ENCODE peak calls at places on chromosomes 6 and 20, in four cellular contexts. One of them, this sample, is unnamed.
A peak's percentile ranks its signal among the peaks of the same experiment; 100 is the strongest.

GRCh38 chr20:40467014-40467413 is 222.0 kb downstream of the MAFB start:
- DNase-seq in GM12878: no peak
- DNase-seq in HepG2: no peak
- DNase-seq in K562: no peak
- DNase-seq in this sample: no peak

GRCh38 chr20:40638414-40638813 is 50.6 kb downstream of the MAFB start:
- DNase-seq in GM12878: no peak
- DNase-seq in HepG2: no peak
- DNase-seq in K562: no peak
- DNase-seq in this sample: no peak

GRCh38 chr6:151014404-151015150 is 149.1 kb downstream of the MTHFD1L start:
- DNase-seq in GM12878: no peak
- DNase-seq in HepG2: peak; percentile 80
- DNase-seq in K562: peak; percentile 72
- DNase-seq in this sample: peak; percentile 80

GRCh38 chr6:29602564-29603361 is 17.8 kb downstream of the OR2H2 start:
- DNase-seq in GM12878: no peak
- DNase-seq in HepG2: peak; percentile 35
- DNase-seq in K562: peak; percentile 80
- DNase-seq in this sample: no peak

GRCh38 chr6:160279850-160280249 is 21.2 kb upstream of the SLC22A2 start:
- DNase-seq in GM12878: no peak
- DNase-seq in HepG2: no peak
- DNase-seq in K562: no peak
- DNase-seq in this sample: no peak

GRCh38 chr6:41100871-41101287 is 28.1 kb downstream of the NFYA start:
- DNase-seq in GM12878: no peak
- DNase-seq in HepG2: no peak
- DNase-seq in K562: no peak
- DNase-seq in this sample: no peak

GRCh38 chr20:1326031-1326930 is 2.7 kb downstream of the SDCBP2 start:
- DNase-seq in GM12878: no peak
- DNase-seq in HepG2: no peak
- DNase-seq in K562: no peak
- DNase-seq in this sample: peak; percentile 59

GRCh38 chr6:5401845-5402738 is 140.8 kb downstream of the FARS2 start:
- DNase-seq in GM12878: no peak
- DNase-seq in HepG2: peak; percentile 19
- DNase-seq in K562: no peak
- DNase-seq in this sample: peak; percentile 37

GRCh38 chr20:47700327-47700726 is 85.0 kb downstream of the SULF2 start:
- DNase-seq in GM12878: no peak
- DNase-seq in HepG2: no peak
- DNase-seq in K562: no peak
- DNase-seq in this sample: no peak

GRCh38 chr20:47694021-47694818 is 91.1 kb downstream of the SULF2 start:
- DNase-seq in GM12878: no peak
- DNase-seq in HepG2: no peak
- DNase-seq in K562: no peak
- DNase-seq in this sample: no peak

GRCh38 chr20:47699804-47700203 is 85.5 kb downstream of the SULF2 start:
- DNase-seq in GM12878: no peak
- DNase-seq in HepG2: no peak
- DNase-seq in K562: no peak
- DNase-seq in this sample: no peak

GRCh38 chr20:47698142-47698541 is 87.1 kb downstream of the SULF2 start:
- DNase-seq in GM12878: no peak
- DNase-seq in HepG2: no peak
- DNase-seq in K562: peak; percentile 27
- DNase-seq in this sample: no peak

GRCh38 chr20:47696856-47697255 is 88.4 kb downstream of the SULF2 start:
- DNase-seq in GM12878: no peak
- DNase-seq in HepG2: no peak
- DNase-seq in K562: no peak
- DNase-seq in this sample: no peak
- TF ChIP-seq MYC in GM12878: no peak
- TF ChIP-seq MYC in HepG2: no peak
- TF ChIP-seq MYC in K562: no peak
- TF ChIP-seq MYC in this sample: no peak

GRCh38 chr20:3071610-3072529 is at the start of gene OXT:
- DNase-seq in GM12878: no peak
- DNase-seq in HepG2: no peak
- DNase-seq in K562: no peak
- DNase-seq in this sample: peak; percentile 23
- TF ChIP-seq EZH2 in GM12878: no peak
- TF ChIP-seq EZH2 in HepG2: no peak
- TF ChIP-seq EZH2 in K562: no peak
- TF ChIP-seq EZH2 in this sample: peak; percentile 57

GRCh38 chr6:10505529-10505928 is 15.6 kb upstream of the GCNT2 start:
- DNase-seq in GM12878: no peak
- DNase-seq in HepG2: peak; percentile 99
- DNase-seq in K562: no peak
- DNase-seq in this sample: no peak
- TF ChIP-seq MYC in GM12878: no peak
- TF ChIP-seq MYC in HepG2: no peak
- TF ChIP-seq MYC in K562: no peak
- TF ChIP-seq MYC in this sample: no peak

GRCh38 chr6:156887623-156888269 is 110.6 kb downstream of the ARID1B start:
- DNase-seq in GM12878: no peak
- DNase-seq in HepG2: no peak
- DNase-seq in K562: no peak
- DNase-seq in this sample: no peak
- TF ChIP-seq EZH2 in GM12878: no peak
- TF ChIP-seq EZH2 in HepG2: no peak
- TF ChIP-seq EZH2 in K562: no peak
- TF ChIP-seq EZH2 in this sample: no peak

DNA sequence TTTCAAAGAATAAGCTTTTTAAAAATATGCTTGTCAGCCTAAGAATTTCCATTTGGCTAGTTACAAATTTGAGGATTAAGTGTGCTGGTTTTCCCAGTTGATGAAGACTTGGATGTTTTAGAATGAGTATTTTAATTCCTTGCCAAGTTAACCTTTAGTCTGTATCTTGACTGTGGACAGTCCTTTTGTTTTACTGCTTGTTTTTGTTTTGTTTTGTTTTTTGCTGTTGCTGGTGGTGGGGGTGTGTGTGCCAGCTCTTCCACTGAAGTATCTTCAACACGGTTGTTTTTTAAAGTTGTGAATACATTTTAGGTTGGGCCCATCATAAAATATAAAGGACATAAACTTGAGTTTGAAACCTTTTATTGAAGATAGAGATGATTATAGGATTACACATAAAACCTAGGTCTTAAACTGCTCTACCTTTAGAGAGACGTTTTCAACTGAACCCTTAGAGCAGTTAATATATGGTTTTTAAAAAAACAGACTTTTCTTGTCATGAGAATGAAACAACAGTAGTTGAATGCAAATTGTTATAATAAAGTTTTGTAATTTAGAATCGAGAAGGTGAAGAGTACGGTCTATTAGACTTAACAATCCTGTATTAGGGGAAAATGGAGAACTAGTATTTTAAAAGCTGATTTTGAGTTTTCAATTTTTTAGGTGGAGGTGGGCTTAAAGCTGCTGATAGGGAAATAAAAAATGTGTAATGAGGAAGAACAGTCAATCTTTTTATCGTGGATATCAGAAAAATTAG is 3.9 kb downstream of the QKI start:
- DNase-seq in GM12878: no peak
- DNase-seq in HepG2: no peak
- DNase-seq in K562: no peak
- DNase-seq in this sample: peak; percentile 41
- TF ChIP-seq MYC in GM12878: no peak
- TF ChIP-seq MYC in HepG2: no peak
- TF ChIP-seq MYC in K562: no peak
- TF ChIP-seq MYC in this sample: no peak

GRCh38 chr20:49915380-49916145 is at the start of gene SPATA2:
- DNase-seq in GM12878: peak; percentile 79
- DNase-seq in HepG2: peak; percentile 98
- DNase-seq in K562: peak; percentile 92
- DNase-seq in this sample: peak; percentile 94
- TF ChIP-seq EZH2 in GM12878: no peak
- TF ChIP-seq EZH2 in HepG2: no peak
- TF ChIP-seq EZH2 in K562: no peak
- TF ChIP-seq EZH2 in this sample: no peak

DNA sequence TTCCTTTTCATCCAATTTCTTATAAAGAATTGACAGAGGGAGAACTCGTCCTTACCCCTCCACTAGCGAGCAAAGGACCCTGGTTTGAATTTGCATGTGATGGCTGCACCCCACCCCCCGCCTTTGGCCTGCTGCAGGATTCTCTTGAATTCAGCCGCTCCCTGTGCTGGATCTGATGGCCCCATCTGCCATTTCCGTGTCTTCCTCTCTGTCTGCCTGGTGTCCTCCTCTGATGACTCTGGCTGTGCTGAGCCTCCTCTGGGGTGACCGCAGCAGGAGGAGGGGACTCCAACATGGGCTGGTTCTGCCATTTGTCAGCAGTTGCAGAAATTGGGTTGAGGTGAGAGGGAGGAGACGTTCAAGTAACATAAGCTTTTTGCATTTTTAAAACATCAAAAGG is 188.8 kb downstream of the DLL1 start:
- DNase-seq in GM12878: no peak
- DNase-seq in HepG2: no peak
- DNase-seq in K562: no peak
- DNase-seq in this sample: no peak
- TF ChIP-seq MYC in GM12878: no peak
- TF ChIP-seq MYC in HepG2: no peak
- TF ChIP-seq MYC in K562: no peak
- TF ChIP-seq MYC in this sample: no peak

GRCh38 chr6:111530218-111530617 is 47.2 kb upstream of the REV3L start:
- DNase-seq in GM12878: no peak
- DNase-seq in HepG2: peak; percentile 40
- DNase-seq in K562: no peak
- DNase-seq in this sample: no peak

GRCh38 chr6:111524252-111524651 is 41.2 kb upstream of the REV3L start:
- DNase-seq in GM12878: no peak
- DNase-seq in HepG2: no peak
- DNase-seq in K562: no peak
- DNase-seq in this sample: no peak

GRCh38 chr6:111524735-111525134 is 41.7 kb upstream of the REV3L start:
- DNase-seq in GM12878: no peak
- DNase-seq in HepG2: no peak
- DNase-seq in K562: no peak
- DNase-seq in this sample: no peak

GRCh38 chr6:111530777-111531176 is 47.8 kb upstream of the REV3L start:
- DNase-seq in GM12878: no peak
- DNase-seq in HepG2: no peak
- DNase-seq in K562: no peak
- DNase-seq in this sample: no peak

DNA sequence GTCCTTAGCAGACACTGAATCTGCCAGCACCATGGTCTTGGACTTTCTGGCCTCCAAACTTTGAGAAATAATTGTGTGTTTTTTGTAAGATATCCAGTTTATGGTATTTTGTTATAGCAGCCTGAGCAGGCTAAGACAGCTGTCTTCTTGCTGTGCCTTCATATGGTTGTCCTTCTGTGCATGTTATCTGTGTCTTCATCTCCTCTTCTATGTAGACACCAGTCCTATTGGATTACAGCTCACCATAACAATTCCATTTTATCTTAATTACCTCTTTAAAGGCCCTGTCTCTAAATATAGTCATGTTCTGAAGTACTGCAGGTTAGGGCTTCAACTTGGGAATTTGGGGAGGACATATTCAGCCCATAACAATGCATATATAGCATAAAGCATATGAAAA is 44.3 kb upstream of the REV3L start:
- DNase-seq in GM12878: no peak
- DNase-seq in HepG2: no peak
- DNase-seq in K562: no peak
- DNase-seq in this sample: no peak
- TF ChIP-seq EZH2 in GM12878: no peak
- TF ChIP-seq EZH2 in HepG2: no peak
- TF ChIP-seq EZH2 in K562: no peak
- TF ChIP-seq EZH2 in this sample: no peak

GRCh38 chr6:112018619-112019416 is 35.1 kb upstream of the CCN6 start:
- DNase-seq in GM12878: no peak
- DNase-seq in HepG2: peak; percentile 87
- DNase-seq in K562: no peak
- DNase-seq in this sample: peak; percentile 63

GRCh38 chr6:112017169-112017568 is 36.7 kb upstream of the CCN6 start:
- DNase-seq in GM12878: no peak
- DNase-seq in HepG2: no peak
- DNase-seq in K562: no peak
- DNase-seq in this sample: no peak

GRCh38 chr6:112021911-112022310 is 32.0 kb upstream of the CCN6 start:
- DNase-seq in GM12878: no peak
- DNase-seq in HepG2: no peak
- DNase-seq in K562: no peak
- DNase-seq in this sample: no peak

GRCh38 chr6:112017760-112018537 is 36.0 kb upstream of the CCN6 start:
- DNase-seq in GM12878: no peak
- DNase-seq in HepG2: no peak
- DNase-seq in K562: no peak
- DNase-seq in this sample: no peak

DNA sequence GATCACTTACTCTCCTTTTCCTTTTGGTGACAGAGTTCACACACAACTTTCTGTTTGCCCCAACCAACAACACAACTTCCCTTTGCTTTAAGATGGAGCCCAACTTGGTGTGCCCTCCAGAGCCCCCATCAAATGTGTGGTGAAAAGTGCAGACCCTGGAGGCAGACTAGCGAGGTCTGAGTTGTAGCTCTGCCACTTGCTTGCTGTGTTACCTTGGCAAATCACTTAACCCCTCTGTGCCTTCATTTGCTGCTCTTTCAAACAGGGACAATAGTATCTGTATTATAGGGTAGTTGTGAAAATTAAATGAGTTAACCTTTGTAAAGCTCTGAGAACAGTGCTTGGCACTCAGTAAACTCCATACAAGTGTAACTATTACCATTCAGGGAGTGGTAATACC is 34.3 kb upstream of the CCN6 start:
- DNase-seq in GM12878: no peak
- DNase-seq in HepG2: no peak
- DNase-seq in K562: no peak
- DNase-seq in this sample: no peak
- TF ChIP-seq MYC in GM12878: no peak
- TF ChIP-seq MYC in HepG2: no peak
- TF ChIP-seq MYC in K562: no peak
- TF ChIP-seq MYC in this sample: no peak

This sample was measured in endothelial cell of umbilical vein.